ENCODE peak calls at places on chromosomes 6 and 20, in five cellular contexts. D, Z, U, P and M are unnamed samples. For H3K4me1, the result is how much of the 10 kb centered on the place peaks cover.

GRCh38 chr6:44416103-44416502 is 28.6 kb downstream of the CDC5L start:
- DNase-seq in D (no peak), Z (peak), U (no peak), P (peak), M (peak)

GRCh38 chr20:3146732-3147341 is 12.8 kb downstream of the FASTKD5 start:
- DNase-seq in D (no peak), Z (no peak), U (no peak), P (no peak), M (no peak)

GRCh38 chr6:153170511-153170910 is 39.4 kb upstream of the RGS17 start:
- DNase-seq in D (no peak), Z (no peak), U (no peak), P (peak), M (no peak)

GRCh38 chr20:12823742-12824141 is 185.0 kb upstream of the SPTLC3 start:
- DNase-seq in D (no peak), Z (no peak), U (no peak), P (no peak), M (no peak)

GRCh38 chr20:14775778-14776177 is 438.4 kb upstream of the FLRT3 start:
- DNase-seq in D (peak), Z (peak), U (no peak), P (peak), M (peak)

GRCh38 chr6:107125771-107126170 is 10.5 kb upstream of the BEND3 start:
- DNase-seq in D (no peak), Z (peak), U (no peak), P (no peak), M (no peak)

GRCh38 chr6:113015249-113015648 is 668.1 kb downstream of the RFPL4B start:
- DNase-seq in D (no peak), Z (no peak), U (no peak), P (no peak), M (no peak)

GRCh38 chr6:17300637-17301036 is 19.5 kb downstream of the RBM24 start:
- DNase-seq in D (no peak), Z (no peak), U (no peak), P (no peak), M (no peak)

GRCh38 chr6:32807020-32807580 is 9.7 kb downstream of the HLA-DOB start:
- DNase-seq in D (no peak), Z (no peak), U (no peak), P (no peak), M (no peak)

GRCh38 chr6:31094389-31094881 is 17.9 kb downstream of the C6orf15 start:
- DNase-seq in D (no peak), Z (no peak), U (no peak), P (peak), M (no peak)

GRCh38 chr6:112066606-112067005 is 12.7 kb downstream of the CCN6 start:
- DNase-seq in D (no peak), Z (no peak), U (no peak), P (no peak), M (no peak)

GRCh38 chr20:35279040-35279439 is 1.1 kb upstream of the MMP24OS start:
- DNase-seq in D (no peak), Z (no peak), U (no peak), P (no peak), M (no peak)

GRCh38 chr20:3711418-3712043 is 869 bp downstream of the SIGLEC1 start:
- DNase-seq in D (no peak), Z (no peak), U (no peak), P (no peak), M (no peak)

GRCh38 chr6:37244430-37245310 is 12.9 kb upstream of the TBC1D22B start:
- DNase-seq in D (peak), Z (peak), U (peak), P (peak), M (peak)

GRCh38 chr6:78770766-78771165 is 96.6 kb upstream of the IRAK1BP1 start:
- DNase-seq in D (no peak), Z (no peak), U (no peak), P (peak), M (peak)

GRCh38 chr6:147787407-147787806 is 278.9 kb downstream of the SAMD5 start:
- DNase-seq in D (no peak), Z (no peak), U (no peak), P (peak), M (no peak)

GRCh38 chr6:75759207-75759606 is 10.2 kb downstream of the MYO6 start:
- DNase-seq in D (no peak), Z (no peak), U (no peak), P (no peak), M (no peak)

GRCh38 chr6:137709424-137710281 is 157.4 kb upstream of the TNFAIP3 start:
- DNase-seq in D (no peak), Z (no peak), U (no peak), P (peak), M (no peak)

GRCh38 chr6:167303660-167304625 is 12.8 kb downstream of the UNC93A start:
- DNase-seq in D (no peak), Z (no peak), U (no peak), P (no peak), M (no peak)

GRCh38 chr6:137767931-137768690 is 98.9 kb upstream of the TNFAIP3 start:
- DNase-seq in D (no peak), Z (no peak), U (no peak), P (no peak), M (peak)

GRCh38 chr6:73452107-73452461 is at the start of gene CGAS:
- DNase-seq in D (peak), Z (peak), U (peak), P (peak), M (peak)

GRCh38 chr20:12591949-12592470 is 416.8 kb upstream of the SPTLC3 start:
- DNase-seq in D (no peak), Z (no peak), U (no peak), P (no peak), M (no peak)

GRCh38 chr6:84317463-84317862 is 90.0 kb upstream of the CEP162 start:
- DNase-seq in D (no peak), Z (no peak), U (no peak), P (no peak), M (no peak)

GRCh38 chr6:157092736-157093135 is 230.6 kb downstream of the TMEM242 start:
- DNase-seq in D (no peak), Z (no peak), U (no peak), P (no peak), M (no peak)

GRCh38 chr6:143457563-143458359 is 7.2 kb downstream of the PEX3 start:
- DNase-seq in D (no peak), Z (no peak), U (no peak), P (peak), M (peak)

GRCh38 chr6:129617986-129618385 is 92.0 kb downstream of the ARHGAP18 start:
- DNase-seq in D (no peak), Z (no peak), U (no peak), P (no peak), M (no peak)

GRCh38 chr6:144582939-144583613 is 297.9 kb downstream of the UTRN start:
- DNase-seq in D (no peak), Z (peak), U (peak), P (no peak), M (peak)

GRCh38 chr6:125781307-125781868 is 9.4 kb upstream of the NCOA7 start:
- DNase-seq in D (peak), Z (peak), U (peak), P (peak), M (no peak)

GRCh38 chr6:137762168-137763090 is 104.6 kb upstream of the TNFAIP3 start:
- DNase-seq in D (no peak), Z (no peak), U (no peak), P (no peak), M (no peak)

GRCh38 chr6:148776321-148776966 is 29.6 kb downstream of the UST start:
- DNase-seq in D (no peak), Z (peak), U (no peak), P (peak), M (no peak)

GRCh38 chr20:58359441-58359840 is 29.6 kb upstream of the VAPB start:
- DNase-seq in D (no peak), Z (no peak), U (no peak), P (no peak), M (no peak)

GRCh38 chr20:1434571-1435336 is 31.9 kb downstream of the NSFL1C start:
- DNase-seq in D (no peak), Z (no peak), U (no peak), P (peak), M (peak)

GRCh38 chr6:1499798-1500197 is 109.9 kb upstream of the FOXC1 start:
- DNase-seq in D (no peak), Z (no peak), U (no peak), P (no peak), M (no peak)

GRCh38 chr20:57211949-57212889 is 54.2 kb downstream of the BMP7 start:
- DNase-seq in D (peak), Z (peak), U (peak), P (peak), M (peak)

GRCh38 chr6:114084327-114084890 is 113.5 kb upstream of the HDAC2 start:
- DNase-seq in D (no peak), Z (no peak), U (no peak), P (no peak), M (no peak)

DNA sequence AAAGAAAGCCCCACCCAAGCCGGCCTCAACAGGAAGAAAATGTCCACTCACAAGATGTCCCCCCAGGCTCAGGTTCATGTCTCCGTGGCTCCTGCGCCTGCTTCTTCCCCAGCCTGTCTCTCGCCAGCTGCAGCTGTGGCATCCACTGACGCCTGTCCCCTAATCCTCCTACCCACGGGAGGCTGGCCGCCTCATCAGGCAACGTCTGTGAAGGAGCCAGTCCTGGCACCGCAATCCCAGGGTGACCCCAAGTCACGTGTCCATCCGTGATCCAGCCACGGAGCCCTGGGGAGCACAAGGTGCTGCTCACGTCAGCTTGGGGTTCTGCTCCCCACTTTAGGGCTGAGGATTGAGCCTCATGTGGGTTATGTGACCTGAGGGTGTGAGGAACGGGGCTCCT is 640.3 kb downstream of the CDH26 start:
- DNase-seq in D (no peak), Z (no peak), U (no peak), P (no peak), M (no peak)
- H3K4me1 ChIP-seq in D (under half), Z (under half), U (under half), P (under half), M (under half)

DNA sequence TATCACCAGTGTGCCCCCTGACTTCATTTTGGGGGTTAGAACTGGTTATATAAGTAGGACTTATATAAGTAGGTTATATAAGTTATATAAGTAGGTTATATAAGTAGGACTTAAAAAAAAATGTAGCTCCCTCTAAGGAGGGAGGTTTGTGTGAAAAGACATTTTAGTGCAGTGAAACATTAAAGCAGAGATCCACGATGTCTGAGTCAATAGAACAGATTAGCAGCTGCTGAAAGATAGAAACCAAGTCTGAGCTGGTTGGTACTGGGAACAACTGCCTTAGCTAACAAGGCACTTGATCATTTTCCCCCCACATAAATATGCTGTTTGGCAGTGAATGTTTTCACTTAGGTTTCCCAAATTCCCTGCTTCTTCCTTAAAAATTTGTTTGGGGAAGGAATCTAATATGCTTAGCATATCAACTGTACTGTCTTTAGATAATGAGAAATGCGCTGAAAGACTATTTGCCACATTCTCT is 2.1 kb upstream of the RPS12 start:
- DNase-seq in D (no peak), Z (no peak), U (no peak), P (no peak), M (peak)
- H3K4me3 ChIP-seq in D (peak), Z (peak), U (peak), P (peak), M (no peak)

GRCh38 chr20:63261808-63262528 is 7.7 kb upstream of the NKAIN4 start:
- DNase-seq in D (no peak), Z (no peak), U (no peak), P (no peak), M (no peak)
- H3K27ac ChIP-seq in D (no peak), Z (no peak), U (no peak), P (no peak), M (no peak)

GRCh38 chr20:31607640-31608255 is 2.7 kb downstream of the ID1 start:
- DNase-seq in D (no peak), Z (no peak), U (no peak), P (peak), M (no peak)

GRCh38 chr20:31605031-31605901 is at the start of gene ID1:
- DNase-seq in D (peak), Z (peak), U (peak), P (peak), M (peak)

GRCh38 chr20:31605902-31606677 is 1.0 kb downstream of the ID1 start:
- DNase-seq in D (peak), Z (peak), U (peak), P (peak), M (no peak)

GRCh38 chr20:31606928-31607639 is 2.0 kb downstream of the ID1 start:
- DNase-seq in D (no peak), Z (no peak), U (no peak), P (peak), M (peak)

DNA sequence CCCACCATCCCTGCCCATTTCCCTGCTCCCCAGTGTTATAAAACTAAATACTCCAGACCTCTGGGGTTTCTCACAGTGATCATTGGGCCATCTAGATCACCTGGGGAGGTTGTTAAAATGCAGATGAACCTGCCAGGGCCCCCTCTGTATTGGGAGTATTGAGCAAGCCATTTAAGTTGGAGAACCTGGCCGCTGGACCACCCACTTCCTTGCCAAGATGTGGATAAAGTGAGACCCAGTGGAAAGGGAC is 1.5 kb downstream of the ID1 start:
- DNase-seq in D (no peak), Z (no peak), U (no peak), P (no peak), M (no peak)
- H3K4me1 ChIP-seq in D (under half), Z (under half), U (under half), P (half or more), M (under half)

GRCh38 chr20:22830138-22830537 is 205.0 kb upstream of the SSTR4 start:
- DNase-seq in D (no peak), Z (no peak), U (no peak), P (no peak), M (no peak)

GRCh38 chr20:22825546-22825945 is 209.6 kb upstream of the SSTR4 start:
- DNase-seq in D (no peak), Z (no peak), U (no peak), P (no peak), M (no peak)

GRCh38 chr20:22826306-22827230 is 208.5 kb upstream of the SSTR4 start:
- DNase-seq in D (no peak), Z (no peak), U (no peak), P (no peak), M (no peak)

GRCh38 chr20:22825076-22825475 is 210.0 kb upstream of the SSTR4 start:
- DNase-seq in D (no peak), Z (no peak), U (no peak), P (peak), M (no peak)

GRCh38 chr20:22827916-22828315 is 207.2 kb upstream of the SSTR4 start:
- DNase-seq in D (no peak), Z (no peak), U (no peak), P (peak), M (no peak)
- H3K4me3 ChIP-seq in D (no peak), Z (no peak), U (no peak), P (no peak), M (no peak)

GRCh38 chr6:41298785-41299498 is 12.5 kb upstream of the TREM1 start:
- DNase-seq in D (no peak), Z (no peak), U (no peak), P (no peak), M (no peak)
- H3K27ac ChIP-seq in D (no peak), Z (no peak), U (no peak), P (no peak), M (no peak)

DNA sequence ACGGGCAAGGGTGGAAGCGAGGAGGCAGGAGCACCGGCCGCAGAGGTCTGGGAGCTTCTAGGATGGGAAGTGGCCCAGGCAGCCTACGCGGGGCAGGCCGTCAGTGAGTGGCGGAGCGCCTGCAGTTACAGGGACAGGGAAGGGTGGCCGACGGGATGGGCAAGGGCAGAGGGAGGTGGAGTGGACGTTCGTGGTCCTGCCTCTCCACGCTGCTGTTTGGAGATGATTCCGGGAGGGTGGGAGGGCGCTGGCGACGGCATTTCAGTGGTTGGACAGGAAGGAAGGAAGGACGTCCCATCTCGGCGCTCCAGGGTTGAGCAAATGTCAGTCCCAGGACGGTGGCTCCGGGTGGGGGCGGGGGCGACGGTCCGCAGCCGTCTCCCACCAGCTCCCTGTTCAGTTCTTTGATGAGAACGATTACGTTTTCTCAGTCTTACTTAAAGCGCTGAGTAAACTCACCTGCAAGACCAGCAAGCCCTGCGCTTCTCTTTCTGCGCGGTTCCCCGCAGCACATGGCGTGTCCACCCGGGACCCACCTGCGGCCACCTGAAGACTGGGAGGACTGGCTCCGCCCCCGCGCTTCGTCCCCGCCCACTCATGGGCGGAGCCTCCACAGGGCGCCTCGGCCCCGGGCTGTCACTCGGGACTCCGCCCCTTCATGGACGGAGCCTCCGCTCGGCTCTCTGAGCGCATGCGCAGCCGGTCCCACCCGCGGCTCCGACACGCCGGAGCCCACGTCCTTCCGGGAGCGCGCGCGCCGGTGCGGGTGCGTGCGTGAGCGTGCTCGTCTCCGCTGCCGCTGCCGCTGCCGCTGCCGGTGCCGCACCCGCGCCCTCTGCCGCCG is at the start of gene DNAJC5:
- DNase-seq in D (peak), Z (peak), U (peak), P (peak), M (peak)
- H3K4me1 ChIP-seq in D (under half), Z (under half), U (under half), P (under half), M (under half)

DNA sequence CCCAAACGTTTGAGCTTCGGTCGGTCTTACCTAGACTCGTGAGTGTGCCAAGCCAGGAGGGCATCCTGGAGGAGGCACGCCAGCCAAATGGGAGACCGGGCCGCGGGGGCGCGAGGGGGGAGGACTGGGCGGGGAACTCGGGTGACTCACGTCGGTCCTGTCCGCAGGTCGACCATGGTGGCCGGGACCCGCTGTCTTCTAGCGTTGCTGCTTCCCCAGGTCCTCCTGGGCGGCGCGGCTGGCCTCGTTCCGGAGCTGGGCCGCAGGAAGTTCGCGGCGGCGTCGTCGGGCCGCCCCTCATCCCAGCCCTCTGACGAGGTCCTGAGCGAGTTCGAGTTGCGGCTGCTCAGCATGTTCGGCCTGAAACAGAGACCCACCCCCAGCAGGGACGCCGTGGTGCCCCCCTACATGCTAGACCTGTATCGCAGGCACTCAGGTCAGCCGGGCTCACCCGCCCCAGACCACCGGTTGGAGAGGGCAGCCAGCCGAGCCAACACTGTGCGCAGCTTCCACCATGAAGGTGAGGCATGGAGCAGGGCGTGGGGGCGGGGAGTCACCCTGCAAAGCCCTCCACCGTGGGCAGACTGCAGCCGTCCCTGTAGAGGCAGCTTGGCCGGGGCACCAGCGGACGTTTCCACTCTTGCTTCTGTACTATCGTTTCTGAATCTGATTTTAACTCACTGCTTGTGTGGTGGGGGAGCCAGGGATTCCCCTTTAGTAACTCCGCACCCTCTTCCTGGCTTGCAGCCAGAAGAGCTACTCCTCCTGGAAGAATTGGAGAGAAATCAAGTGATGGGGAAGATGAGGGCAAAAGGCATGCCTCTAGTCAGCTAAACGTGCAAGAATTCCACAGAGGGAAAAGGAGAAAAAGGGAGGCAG is 2.7 kb downstream of the BMP2 start:
- DNase-seq in D (peak), Z (peak), U (peak), P (no peak), M (peak)
- H3K4me3 ChIP-seq in D (peak), Z (no peak), U (peak), P (no peak), M (peak)